ENCODE peak calls at places on chromosomes 6 and 20, in seven cellular contexts. O is adrenal gland, Z is HCT116, S is astrocyte, B is lower lobe of right lung, U is body of pancreas, V is uterus. K is an unnamed sample.
A peak's percentile ranks its signal among the peaks of the same experiment; 100 is the strongest.

GRCh38 chr20:2653511-2654383 is 1.3 kb downstream of the NOP56 start:
- DNase-seq in V (no peak), B (no peak), U (no peak), O (no peak), S (no peak), Z (no peak), K (no peak)

GRCh38 chr20:13507646-13508045 is 131.1 kb downstream of the TASP1 start:
- DNase-seq in S (no peak), V (no peak), B (no peak), Z (no peak), U (no peak), O (no peak), K (no peak)

GRCh38 chr6:45626087-45626891 is 248.6 kb upstream of the SUPT3H start:
- DNase-seq in B (no peak), V (no peak), S (peak; percentile 87), U (no peak), O (no peak), Z (no peak), K (peak; percentile 84)

GRCh38 chr20:24993337-24994185 is 1.0 kb upstream of the APMAP start:
- DNase-seq in S (peak; percentile 18), V (no peak), Z (no peak), B (no peak), U (no peak), O (no peak), K (peak; percentile 49)

GRCh38 chr20:10676518-10676917 is 2.7 kb upstream of the JAG1 start:
- DNase-seq in V (no peak), U (no peak), O (no peak), Z (no peak), B (no peak), S (no peak), K (no peak)

GRCh38 chr20:2693286-2693995 is 861 bp downstream of the EBF4 start:
- DNase-seq in Z (no peak), O (no peak), B (no peak), U (peak; percentile 40), V (peak; percentile 51), S (no peak), K (no peak)

GRCh38 chr6:37897819-37898534 is 78.5 kb downstream of the ZFAND3 start:
- DNase-seq in O (no peak), B (no peak), Z (no peak), V (no peak), U (no peak), S (no peak), K (no peak)

GRCh38 chr6:39753745-39754084 is 28.5 kb upstream of the KIF6 start:
- DNase-seq in U (no peak), S (peak; percentile 8), O (peak; percentile 51), B (no peak), V (peak; percentile 62), Z (no peak), K (no peak)

GRCh38 chr6:53239526-53239925 is 90.9 kb upstream of the GCM1 start:
- DNase-seq in V (no peak), B (no peak), S (no peak), U (no peak), Z (no peak), O (no peak), K (peak; percentile 29)

DNA sequence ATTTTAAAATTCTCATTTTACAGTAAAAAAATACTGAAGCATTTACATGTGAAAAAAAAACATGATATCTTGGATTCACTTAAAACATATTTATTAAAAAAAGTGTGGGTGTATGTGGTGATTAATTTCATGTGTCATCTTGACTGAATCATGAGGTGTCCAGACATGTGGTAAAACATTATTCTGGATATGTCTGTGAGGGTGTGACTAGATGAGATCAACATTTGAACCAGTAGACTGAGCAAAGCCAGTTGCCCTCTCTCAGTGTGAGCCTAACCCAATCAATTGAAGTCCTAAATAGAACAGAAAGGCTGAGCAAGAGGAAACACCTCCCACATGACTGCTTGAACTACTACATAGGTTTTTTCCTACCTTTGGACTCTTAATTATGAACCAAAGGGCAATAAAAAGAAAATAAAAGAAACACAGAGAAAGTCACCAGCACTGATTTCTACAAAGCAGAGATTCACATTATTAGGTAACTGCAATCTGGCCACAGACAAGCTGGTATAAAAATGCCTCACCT is 90.5 kb upstream of the VGLL2 start:
- DNase-seq in O (no peak), S (no peak), V (no peak), Z (no peak), U (no peak), B (no peak), K (peak; percentile 64)
- TF ChIP-seq CTCF in O (no peak), S (no peak), V (no peak), Z (no peak), U (no peak), B (no peak), K (no peak)

GRCh38 chr6:33668914-33669313 is 42.6 kb downstream of the UQCC2 start:
- DNase-seq in U (no peak), V (no peak), S (no peak), B (peak; percentile 81), O (no peak), Z (no peak), K (peak; percentile 88)

GRCh38 chr6:33670086-33670660 is 41.3 kb downstream of the UQCC2 start:
- DNase-seq in Z (no peak), V (no peak), O (no peak), B (no peak), S (no peak), U (no peak), K (no peak)

GRCh38 chr6:33672808-33673207 is 38.7 kb downstream of the UQCC2 start:
- DNase-seq in O (peak; percentile 96), V (no peak), S (peak; percentile 90), U (no peak), B (no peak), Z (no peak), K (peak; percentile 66)

GRCh38 chr6:33671381-33672072 is 40.0 kb downstream of the UQCC2 start:
- DNase-seq in U (no peak), S (no peak), V (no peak), Z (no peak), O (no peak), B (no peak), K (no peak)

GRCh38 chr6:33670971-33671370 is 40.5 kb downstream of the UQCC2 start:
- DNase-seq in Z (no peak), U (no peak), V (no peak), B (no peak), S (no peak), O (no peak), K (no peak)
- H3K27ac ChIP-seq in Z (no peak overlapping the region), U (no peak overlapping the region), V (no peak overlapping the region), B (no peak overlapping the region), S (no peak overlapping the region), O (no peak overlapping the region), K (no peak overlapping the region)

GRCh38 chr6:34067814-34068213 is 78.1 kb downstream of the GRM4 start:
- DNase-seq in S (no peak), V (no peak), Z (no peak), U (no peak), B (no peak), O (no peak), K (no peak)
- TF ChIP-seq CTCF in S (no peak), V (no peak), Z (peak; percentile 18), U (no peak), B (no peak), O (no peak), K (peak; percentile 46)

GRCh38 chr6:100281471-100281878 is 183.2 kb downstream of the SIM1 start:
- DNase-seq in U (no peak), B (no peak), V (no peak), S (no peak), O (no peak), Z (no peak), K (no peak)
- H3K27ac ChIP-seq in U (no peak overlapping the region), B (no peak overlapping the region), V (no peak overlapping the region), S (no peak overlapping the region), O (no peak overlapping the region), Z (no peak overlapping the region), K (no peak overlapping the region)